ENCODE peak calls at places on chromosomes 1 and 21, in four cellular contexts. One of them, this sample, is unnamed.

GRCh38 chr21:40204956-40205355 is 337.7 kb downstream of the PCP4 start:
- DNase-seq in cardiac muscle cell: no peak
- DNase-seq in left lung: no peak
- DNase-seq in upper lobe of right lung: no peak
- DNase-seq in this sample: no peak

GRCh38 chr1:185373813-185374524 is 56.9 kb upstream of the IVNS1ABP start:
- DNase-seq in cardiac muscle cell: no peak
- DNase-seq in left lung: no peak
- DNase-seq in upper lobe of right lung: no peak
- DNase-seq in this sample: no peak

GRCh38 chr1:106568161-106568560 is 488.3 kb upstream of the PRMT6 start:
- DNase-seq in cardiac muscle cell: no peak
- DNase-seq in left lung: no peak
- DNase-seq in upper lobe of right lung: no peak
- DNase-seq in this sample: no peak

GRCh38 chr1:59522925-59523505 is 226.1 kb downstream of the FGGY start:
- DNase-seq in cardiac muscle cell: no peak
- DNase-seq in left lung: no peak
- DNase-seq in upper lobe of right lung: no peak
- DNase-seq in this sample: peak; percentile 60

GRCh38 chr1:97340951-97341350 is 579.9 kb downstream of the DPYD start:
- DNase-seq in cardiac muscle cell: no peak
- DNase-seq in left lung: no peak
- DNase-seq in upper lobe of right lung: no peak
- DNase-seq in this sample: peak; percentile 39

GRCh38 chr1:152047607-152047953 is 10.8 kb upstream of the S100A11 start:
- DNase-seq in cardiac muscle cell: no peak
- DNase-seq in left lung: no peak
- DNase-seq in upper lobe of right lung: no peak
- DNase-seq in this sample: no peak

GRCh38 chr21:23874271-23874670 is 1733.0 kb downstream of the MRPL39 start:
- DNase-seq in cardiac muscle cell: no peak
- DNase-seq in left lung: no peak
- DNase-seq in upper lobe of right lung: no peak
- DNase-seq in this sample: no peak

GRCh38 chr1:31562707-31563360 is 13.5 kb upstream of the TINAGL1 start:
- DNase-seq in cardiac muscle cell: no peak
- DNase-seq in left lung: no peak
- DNase-seq in upper lobe of right lung: no peak
- DNase-seq in this sample: peak; percentile 26

GRCh38 chr1:209589440-209589839 is 5.9 kb downstream of the CAMK1G start:
- DNase-seq in cardiac muscle cell: no peak
- DNase-seq in left lung: no peak
- DNase-seq in upper lobe of right lung: no peak
- DNase-seq in this sample: no peak

GRCh38 chr1:232291681-232292080 is 338.3 kb downstream of the SIPA1L2 start:
- DNase-seq in cardiac muscle cell: no peak
- DNase-seq in left lung: no peak
- DNase-seq in upper lobe of right lung: no peak
- DNase-seq in this sample: no peak

GRCh38 chr21:16279658-16280581 is 550.1 kb downstream of the USP25 start:
- DNase-seq in cardiac muscle cell: peak; percentile 49
- DNase-seq in left lung: no peak
- DNase-seq in upper lobe of right lung: no peak
- DNase-seq in this sample: peak; percentile 88

GRCh38 chr1:149945206-149945605 is 8.5 kb upstream of the MTMR11 start:
- DNase-seq in cardiac muscle cell: no peak
- DNase-seq in left lung: no peak
- DNase-seq in upper lobe of right lung: no peak
- DNase-seq in this sample: no peak

GRCh38 chr1:240423525-240423924 is 188.4 kb downstream of the GREM2 start:
- DNase-seq in cardiac muscle cell: no peak
- DNase-seq in left lung: no peak
- DNase-seq in upper lobe of right lung: no peak
- DNase-seq in this sample: no peak

GRCh38 chr1:193434319-193434718 is 247.9 kb upstream of the B3GALT2 start:
- DNase-seq in cardiac muscle cell: no peak
- DNase-seq in left lung: no peak
- DNase-seq in upper lobe of right lung: no peak
- DNase-seq in this sample: no peak

GRCh38 chr1:232574867-232575523 is 54.9 kb downstream of the SIPA1L2 start:
- DNase-seq in cardiac muscle cell: no peak
- DNase-seq in left lung: no peak
- DNase-seq in upper lobe of right lung: no peak
- DNase-seq in this sample: no peak

GRCh38 chr1:151255381-151255780 is 847 bp downstream of the PSMD4 start:
- DNase-seq in cardiac muscle cell: no peak
- DNase-seq in left lung: no peak
- DNase-seq in upper lobe of right lung: no peak
- DNase-seq in this sample: no peak

GRCh38 chr1:236400061-236400638 is 6.1 kb downstream of the EDARADD start:
- DNase-seq in cardiac muscle cell: peak; percentile 50
- DNase-seq in left lung: no peak
- DNase-seq in upper lobe of right lung: no peak
- DNase-seq in this sample: no peak

GRCh38 chr1:198937231-198938031 is 298.6 kb downstream of the PTPRC start:
- DNase-seq in cardiac muscle cell: peak; percentile 51
- DNase-seq in left lung: no peak
- DNase-seq in upper lobe of right lung: no peak
- DNase-seq in this sample: peak; percentile 79

GRCh38 chr1:220905650-220906560 is 26.7 kb downstream of the HLX start:
- DNase-seq in cardiac muscle cell: no peak
- DNase-seq in left lung: no peak
- DNase-seq in upper lobe of right lung: no peak
- DNase-seq in this sample: peak; percentile 98

GRCh38 chr21:31347435-31348032 is 3.5 kb upstream of the TIAM1 start:
- DNase-seq in cardiac muscle cell: peak; percentile 23
- DNase-seq in left lung: no peak
- DNase-seq in upper lobe of right lung: no peak
- DNase-seq in this sample: no peak

GRCh38 chr1:14757260-14757625 is 158.8 kb downstream of the KAZN start:
- DNase-seq in cardiac muscle cell: no peak
- DNase-seq in left lung: no peak
- DNase-seq in upper lobe of right lung: no peak
- DNase-seq in this sample: no peak

GRCh38 chr21:38351961-38352521 is 95.2 kb downstream of the KCNJ15 start:
- DNase-seq in cardiac muscle cell: no peak
- DNase-seq in left lung: no peak
- DNase-seq in upper lobe of right lung: no peak
- DNase-seq in this sample: no peak

GRCh38 chr1:203992440-203992839 is 80.5 kb upstream of the SOX13 start:
- DNase-seq in cardiac muscle cell: no peak
- DNase-seq in left lung: no peak
- DNase-seq in upper lobe of right lung: no peak
- DNase-seq in this sample: no peak

GRCh38 chr1:227131193-227131592 is 187.1 kb downstream of the CDC42BPA start:
- DNase-seq in cardiac muscle cell: peak; percentile 8
- DNase-seq in left lung: no peak
- DNase-seq in upper lobe of right lung: no peak
- DNase-seq in this sample: peak; percentile 42

GRCh38 chr1:66353207-66353606 is 180.7 kb upstream of the SGIP1 start:
- DNase-seq in cardiac muscle cell: no peak
- DNase-seq in left lung: no peak
- DNase-seq in upper lobe of right lung: no peak
- DNase-seq in this sample: no peak

GRCh38 chr1:61184035-61184713 is 101.8 kb downstream of the NFIA start:
- DNase-seq in cardiac muscle cell: peak; percentile 45
- DNase-seq in left lung: peak; percentile 86
- DNase-seq in upper lobe of right lung: peak; percentile 95
- DNase-seq in this sample: peak; percentile 96

GRCh38 chr1:25873120-25873519 is 2.4 kb downstream of the PAQR7 start:
- DNase-seq in cardiac muscle cell: no peak
- DNase-seq in left lung: peak; percentile 20
- DNase-seq in upper lobe of right lung: peak; percentile 36
- DNase-seq in this sample: no peak

GRCh38 chr1:51423098-51423821 is 92.9 kb upstream of the TTC39A start:
- DNase-seq in cardiac muscle cell: peak; percentile 77
- DNase-seq in left lung: no peak
- DNase-seq in upper lobe of right lung: no peak
- DNase-seq in this sample: no peak

GRCh38 chr1:210244746-210245367 is 12.3 kb downstream of the SERTAD4 start:
- DNase-seq in cardiac muscle cell: no peak
- DNase-seq in left lung: no peak
- DNase-seq in upper lobe of right lung: no peak
- DNase-seq in this sample: no peak

GRCh38 chr1:7454895-7455784 is 316.0 kb upstream of the VAMP3 start:
- DNase-seq in cardiac muscle cell: no peak
- DNase-seq in left lung: peak; percentile 61
- DNase-seq in upper lobe of right lung: no peak
- DNase-seq in this sample: peak; percentile 48

GRCh38 chr1:228371741-228372182 is 34.9 kb downstream of the TRIM11 start:
- DNase-seq in cardiac muscle cell: no peak
- DNase-seq in left lung: no peak
- DNase-seq in upper lobe of right lung: peak; percentile 63
- DNase-seq in this sample: no peak

GRCh38 chr1:185244015-185244747 is 72.9 kb downstream of the IVNS1ABP start:
- DNase-seq in cardiac muscle cell: no peak
- DNase-seq in left lung: no peak
- DNase-seq in upper lobe of right lung: no peak
- DNase-seq in this sample: no peak

DNA sequence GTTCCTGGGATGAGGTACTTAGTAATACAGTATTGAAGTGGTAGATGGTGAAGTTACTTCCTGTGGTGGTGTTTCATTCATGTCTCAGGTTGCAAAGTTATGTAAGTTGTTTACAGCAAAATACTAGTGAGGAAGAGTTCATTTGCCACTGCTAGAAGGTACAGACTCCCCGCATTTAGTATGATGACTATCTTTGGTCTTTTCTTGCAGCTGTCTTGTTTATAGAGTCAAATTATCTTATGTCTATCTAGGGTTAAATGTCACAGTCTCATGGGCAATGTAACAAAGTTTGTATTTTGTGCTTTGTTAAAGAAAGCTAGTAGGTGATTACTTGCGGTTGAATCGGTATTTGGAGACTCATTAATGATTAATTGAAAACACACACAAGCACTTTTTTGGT is 50.2 kb downstream of the LRRC8D start:
- DNase-seq in cardiac muscle cell: no peak
- DNase-seq in left lung: no peak
- DNase-seq in upper lobe of right lung: no peak
- DNase-seq in this sample: no peak
- H3K4me1 ChIP-seq in cardiac muscle cell: peaks cover 7% of the 10 kb centered on the region
- H3K4me1 ChIP-seq in left lung: no peaks in the 10 kb centered on the region
- H3K4me1 ChIP-seq in upper lobe of right lung: no peaks in the 10 kb centered on the region
- H3K4me1 ChIP-seq in this sample: no peaks in the 10 kb centered on the region

GRCh38 chr1:110605901-110606783 is at the start of gene KCNA2:
- DNase-seq in cardiac muscle cell: peak; percentile 76
- DNase-seq in left lung: peak; percentile 79
- DNase-seq in upper lobe of right lung: peak; percentile 68
- DNase-seq in this sample: peak; percentile 4

GRCh38 chr1:110608247-110608646 is 2.1 kb upstream of the KCNA2 start:
- DNase-seq in cardiac muscle cell: no peak
- DNase-seq in left lung: no peak
- DNase-seq in upper lobe of right lung: no peak
- DNase-seq in this sample: no peak

GRCh38 chr1:110605446-110605845 is 712 bp downstream of the KCNA2 start:
- DNase-seq in cardiac muscle cell: no peak
- DNase-seq in left lung: no peak
- DNase-seq in upper lobe of right lung: no peak
- DNase-seq in this sample: no peak

GRCh38 chr1:110607663-110608230 is 1.6 kb upstream of the KCNA2 start:
- DNase-seq in cardiac muscle cell: no peak
- DNase-seq in left lung: no peak
- DNase-seq in upper lobe of right lung: no peak
- DNase-seq in this sample: no peak

DNA sequence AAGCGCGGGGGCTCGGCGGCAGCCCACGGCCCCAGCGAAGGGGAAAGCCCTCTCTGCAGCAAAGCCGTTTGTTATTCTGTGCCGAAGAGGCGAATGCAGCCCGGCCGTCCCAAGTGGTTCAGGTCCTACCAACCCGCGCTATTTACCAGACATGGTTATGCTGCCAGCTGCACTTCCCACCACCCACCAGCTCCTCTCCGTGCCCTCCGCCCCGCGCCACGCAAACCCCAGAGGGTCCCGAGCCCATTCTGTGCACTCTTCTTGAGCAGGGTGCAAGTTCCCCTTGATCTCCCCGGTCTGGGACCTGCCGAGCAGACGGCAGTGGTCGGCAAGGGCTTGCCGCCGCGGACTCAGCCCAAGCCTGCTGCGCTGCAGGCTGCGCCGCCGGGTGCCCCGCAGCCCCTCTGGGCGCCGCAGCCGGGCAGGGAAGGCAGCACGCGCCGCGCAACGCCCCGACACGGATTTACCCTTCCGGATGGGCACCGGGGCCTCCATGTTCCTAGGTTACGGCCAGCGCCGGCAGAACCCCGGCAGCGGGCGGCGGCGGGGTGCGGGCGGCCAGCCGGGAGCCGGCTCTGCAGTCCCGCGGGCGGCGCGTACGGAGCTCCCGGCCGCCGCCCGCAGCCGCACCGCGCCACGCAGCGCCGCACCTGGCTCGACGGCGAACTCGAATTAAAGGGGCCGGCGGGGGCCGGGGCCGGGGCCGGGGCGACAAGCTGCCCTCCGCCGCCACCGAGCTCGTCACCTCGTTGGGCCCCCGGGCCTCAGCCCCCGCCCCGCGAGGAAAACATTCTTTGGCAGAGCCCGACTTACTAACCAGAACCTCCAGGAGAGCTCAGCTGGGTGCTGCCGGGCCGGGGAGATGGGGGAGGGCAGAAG is 865 bp upstream of the KCNA2 start:
- DNase-seq in cardiac muscle cell: peak; percentile 30
- DNase-seq in left lung: no peak
- DNase-seq in upper lobe of right lung: no peak
- DNase-seq in this sample: no peak
- H3K4me1 ChIP-seq in cardiac muscle cell: peaks cover 5% of the 10 kb centered on the region
- H3K4me1 ChIP-seq in left lung: peaks cover 26% of the 10 kb centered on the region
- H3K4me1 ChIP-seq in upper lobe of right lung: peaks cover 15% of the 10 kb centered on the region
- H3K4me1 ChIP-seq in this sample: no peaks in the 10 kb centered on the region

GRCh38 chr1:115668579-115668978 is 26.8 kb downstream of the VANGL1 start:
- DNase-seq in cardiac muscle cell: no peak
- DNase-seq in left lung: no peak
- DNase-seq in upper lobe of right lung: no peak
- DNase-seq in this sample: peak; percentile 37
- H3K4me1 ChIP-seq in cardiac muscle cell: no peaks in the 10 kb centered on the region
- H3K4me1 ChIP-seq in left lung: no peaks in the 10 kb centered on the region
- H3K4me1 ChIP-seq in upper lobe of right lung: no peaks in the 10 kb centered on the region
- H3K4me1 ChIP-seq in this sample: peaks cover 35% of the 10 kb centered on the region

GRCh38 chr1:118018064-118018463 is 88.5 kb downstream of the WDR3 start:
- DNase-seq in cardiac muscle cell: no peak
- DNase-seq in left lung: no peak
- DNase-seq in upper lobe of right lung: no peak
- DNase-seq in this sample: no peak
- H3K4me1 ChIP-seq in cardiac muscle cell: no peaks in the 10 kb centered on the region
- H3K4me1 ChIP-seq in left lung: no peaks in the 10 kb centered on the region
- H3K4me1 ChIP-seq in upper lobe of right lung: no peaks in the 10 kb centered on the region
- H3K4me1 ChIP-seq in this sample: no peaks in the 10 kb centered on the region

GRCh38 chr1:33330906-33331305 is 10.0 kb upstream of the A3GALT2 start:
- DNase-seq in cardiac muscle cell: no peak
- DNase-seq in left lung: no peak
- DNase-seq in upper lobe of right lung: no peak
- DNase-seq in this sample: no peak

GRCh38 chr1:33332357-33332789 is 11.5 kb upstream of the A3GALT2 start:
- DNase-seq in cardiac muscle cell: no peak
- DNase-seq in left lung: no peak
- DNase-seq in upper lobe of right lung: no peak
- DNase-seq in this sample: no peak

GRCh38 chr1:33330376-33330890 is 9.5 kb upstream of the A3GALT2 start:
- DNase-seq in cardiac muscle cell: no peak
- DNase-seq in left lung: no peak
- DNase-seq in upper lobe of right lung: no peak
- DNase-seq in this sample: peak; percentile 61

GRCh38 chr1:33332881-33333280 is 12.0 kb upstream of the A3GALT2 start:
- DNase-seq in cardiac muscle cell: no peak
- DNase-seq in left lung: no peak
- DNase-seq in upper lobe of right lung: no peak
- DNase-seq in this sample: no peak

GRCh38 chr1:33331444-33332356 is 10.8 kb upstream of the A3GALT2 start:
- DNase-seq in cardiac muscle cell: no peak
- DNase-seq in left lung: no peak
- DNase-seq in upper lobe of right lung: no peak
- DNase-seq in this sample: peak; percentile 98
- H3K4me1 ChIP-seq in cardiac muscle cell: no peaks in the 10 kb centered on the region
- H3K4me1 ChIP-seq in left lung: peaks cover 100% of the 10 kb centered on the region
- H3K4me1 ChIP-seq in upper lobe of right lung: peaks cover 72% of the 10 kb centered on the region
- H3K4me1 ChIP-seq in this sample: peaks cover 43% of the 10 kb centered on the region